ENCODE peak calls at places on chromosomes 4 and X, in five cellular contexts. Z, M, V, H and Y are unnamed samples.

GRCh38 chrX:151013164-151013743 is 30.1 kb downstream of the HMGB3 start:
- DNase-seq in Z (no peak), V (no peak), H (no peak), M (no peak), Y (no peak)

GRCh38 chrX:54891573-54891972 is 29.1 kb upstream of the TRO start:
- DNase-seq in Z (no peak), M (peak; percentile 8), V (no peak), H (no peak), Y (peak; percentile 19)

GRCh38 chrX:118862990-118863389 is 39.4 kb downstream of the ZCCHC12 start:
- DNase-seq in H (no peak), Z (no peak), M (no peak), V (no peak), Y (no peak)

GRCh38 chr4:185782523-185782922 is 29.5 kb downstream of the SORBS2 start:
- DNase-seq in Z (no peak), M (no peak), H (no peak), V (no peak), Y (no peak)

GRCh38 chr4:141702472-141703182 is 66.2 kb downstream of the IL15 start:
- DNase-seq in Z (no peak), V (no peak), H (no peak), M (no peak), Y (no peak)

GRCh38 chr4:173264245-173264959 is 69.8 kb downstream of the HMGB2 start:
- DNase-seq in M (no peak), Z (no peak), V (no peak), H (no peak), Y (peak; percentile 31)

GRCh38 chrX:6203462-6204215 is 25.0 kb downstream of the NLGN4X start:
- DNase-seq in H (no peak), M (no peak), V (no peak), Z (no peak), Y (no peak)

GRCh38 chrX:123704781-123705180 is 28.1 kb downstream of the THOC2 start:
- DNase-seq in M (no peak), Z (no peak), V (no peak), H (no peak), Y (no peak)

GRCh38 chr4:149841686-149842085 is 26.0 kb upstream of the IQCM start:
- DNase-seq in V (no peak), M (no peak), Z (no peak), H (no peak), Y (no peak)

GRCh38 chr4:7041851-7042696 is 1.1 kb upstream of the TADA2B start:
- DNase-seq in Z (no peak), V (no peak), H (no peak), M (peak; percentile 20), Y (peak; percentile 58)

GRCh38 chr4:173171098-173171497 is 2.5 kb downstream of the GALNT7 start:
- DNase-seq in M (no peak), Z (no peak), H (no peak), V (no peak), Y (no peak)

GRCh38 chrX:120358687-120359086 is 3.2 kb upstream of the ATP1B4 start:
- DNase-seq in V (no peak), Z (no peak), M (no peak), H (no peak), Y (no peak)

GRCh38 chr4:26785766-26786165 is 74.9 kb upstream of the STIM2 start:
- DNase-seq in Z (no peak), M (no peak), H (no peak), V (no peak), Y (no peak)

GRCh38 chr4:89110541-89110985 is 770 bp upstream of the TIGD2 start:
- DNase-seq in Z (no peak), V (no peak), H (no peak), M (no peak), Y (no peak)

GRCh38 chrX:67749536-67749935 is 205.7 kb downstream of the AR start:
- DNase-seq in H (no peak), V (no peak), Z (no peak), M (no peak), Y (no peak)

GRCh38 chr4:71262161-71262560 is 76.7 kb upstream of the SLC4A4 start:
- DNase-seq in M (no peak), Z (no peak), H (no peak), V (no peak), Y (no peak)

GRCh38 chrX:103376118-103376978 is at the start of gene BEX3:
- DNase-seq in Z (no peak), H (peak; percentile 53), M (peak; percentile 41), V (no peak), Y (peak; percentile 47)

GRCh38 chr4:146739182-146739581 is 100.5 kb downstream of the POU4F2 start:
- DNase-seq in H (no peak), Z (no peak), M (no peak), V (no peak), Y (no peak)

GRCh38 chrX:73916489-73916888 is 353.5 kb downstream of the CHIC1 start:
- DNase-seq in H (no peak), V (no peak), Z (no peak), M (no peak), Y (no peak)

GRCh38 chr4:153081693-153082092 is 122.5 kb upstream of the TRIM2 start:
- DNase-seq in H (no peak), M (no peak), V (no peak), Z (no peak), Y (no peak)

GRCh38 chrX:51395807-51396728 is 63.4 kb downstream of the NUDT10 start:
- DNase-seq in Z (no peak), M (peak; percentile 4), H (peak; percentile 46), V (no peak), Y (no peak)

GRCh38 chr4:138736362-138736761 is 279.2 kb upstream of the NOCT start:
- DNase-seq in V (no peak), Z (no peak), M (no peak), H (no peak), Y (no peak)

GRCh38 chrX:68914337-68914989 is 85.6 kb downstream of the EFNB1 start:
- DNase-seq in M (no peak), V (no peak), H (no peak), Z (no peak), Y (no peak)

GRCh38 chr4:2333356-2333841 is 71.5 kb upstream of the MXD4 start:
- DNase-seq in Z (no peak), V (no peak), H (no peak), M (no peak), Y (peak; percentile 81)

GRCh38 chr4:145784036-145784435 is 104.1 kb downstream of the C4orf51 start:
- DNase-seq in H (no peak), Z (no peak), V (no peak), M (no peak), Y (no peak)

GRCh38 chr4:113678651-113679050 is 82.9 kb downstream of the CAMK2D start:
- DNase-seq in V (no peak), Z (no peak), M (no peak), H (no peak), Y (no peak)

GRCh38 chrX:8462488-8462887 is 2.1 kb upstream of the VCX3B start:
- DNase-seq in V (no peak), M (no peak), Z (no peak), H (no peak), Y (no peak)

GRCh38 chr4:129062580-129062979 is 30.8 kb downstream of the SCLT1 start:
- DNase-seq in M (no peak), Z (no peak), V (no peak), H (no peak), Y (no peak)

GRCh38 chr4:129064717-129065116 is 28.6 kb downstream of the SCLT1 start:
- DNase-seq in V (no peak), Z (no peak), M (no peak), H (no peak), Y (no peak)

GRCh38 chr4:129063640-129064039 is 29.7 kb downstream of the SCLT1 start:
- DNase-seq in Z (no peak), V (no peak), M (no peak), H (no peak), Y (no peak)

GRCh38 chr4:129059028-129059427 is 34.3 kb downstream of the SCLT1 start:
- DNase-seq in M (no peak), Z (no peak), H (no peak), V (no peak), Y (no peak)
- TF ChIP-seq POLR2AphosphoS5 in M (no peak), Z (no peak), H (no peak), V (no peak), Y (no peak)

DNA sequence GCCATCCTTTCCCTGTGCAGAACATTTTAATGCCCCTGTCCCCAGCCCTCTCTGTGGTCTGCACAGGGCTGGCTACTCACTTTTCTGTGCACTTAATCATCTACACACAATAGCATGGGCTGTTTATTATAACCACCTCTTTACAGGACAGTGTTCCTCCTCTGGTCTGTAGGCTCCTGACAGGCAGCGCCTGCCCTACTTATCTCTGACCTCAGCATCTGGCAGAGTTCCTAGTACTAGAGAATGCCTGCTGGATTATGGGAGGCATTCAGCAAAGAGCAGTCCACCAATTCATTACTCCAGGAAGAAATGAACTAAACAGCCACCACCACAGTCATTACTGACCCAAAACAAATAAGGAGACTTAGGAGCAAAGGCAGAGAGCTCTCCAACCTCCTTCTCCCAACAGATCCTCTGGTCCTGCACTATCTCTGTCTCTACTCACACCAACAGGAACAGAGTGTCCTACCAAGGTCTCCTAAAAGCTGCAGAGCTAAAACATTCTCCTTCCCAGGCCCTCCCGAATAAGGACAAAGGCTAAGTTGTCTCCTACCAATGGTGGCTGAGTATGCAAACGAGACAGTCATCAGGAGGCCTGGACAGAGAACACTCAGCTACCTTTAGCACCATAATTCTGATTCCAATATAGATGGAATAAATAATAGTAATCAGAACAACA is 279.2 kb downstream of the QDPR start:
- DNase-seq in Z (no peak), H (no peak), M (no peak), V (no peak), Y (no peak)
- TF ChIP-seq POLR2AphosphoS5 in Z (no peak), H (no peak), M (no peak), V (no peak), Y (no peak)

GRCh38 chr4:169665039-169665732 is 44.8 kb downstream of the CLCN3 start:
- DNase-seq in H (no peak), M (no peak), Z (no peak), V (no peak), Y (no peak)

GRCh38 chr4:169664615-169665014 is 44.2 kb downstream of the CLCN3 start:
- DNase-seq in H (no peak), Z (no peak), V (no peak), M (no peak), Y (no peak)

GRCh38 chr4:169663402-169663801 is 43.0 kb downstream of the CLCN3 start:
- DNase-seq in V (no peak), H (no peak), Z (no peak), M (no peak), Y (no peak)

GRCh38 chr4:169662226-169662625 is 41.8 kb downstream of the CLCN3 start:
- DNase-seq in H (no peak), V (no peak), M (no peak), Z (no peak), Y (no peak)

GRCh38 chr4:169663894-169664293 is 43.5 kb downstream of the CLCN3 start:
- DNase-seq in M (no peak), H (no peak), Z (no peak), V (no peak), Y (no peak)
- TF ChIP-seq POLR2AphosphoS5 in M (peak; percentile 18), H (no peak), Z (no peak), V (no peak), Y (no peak)

DNA sequence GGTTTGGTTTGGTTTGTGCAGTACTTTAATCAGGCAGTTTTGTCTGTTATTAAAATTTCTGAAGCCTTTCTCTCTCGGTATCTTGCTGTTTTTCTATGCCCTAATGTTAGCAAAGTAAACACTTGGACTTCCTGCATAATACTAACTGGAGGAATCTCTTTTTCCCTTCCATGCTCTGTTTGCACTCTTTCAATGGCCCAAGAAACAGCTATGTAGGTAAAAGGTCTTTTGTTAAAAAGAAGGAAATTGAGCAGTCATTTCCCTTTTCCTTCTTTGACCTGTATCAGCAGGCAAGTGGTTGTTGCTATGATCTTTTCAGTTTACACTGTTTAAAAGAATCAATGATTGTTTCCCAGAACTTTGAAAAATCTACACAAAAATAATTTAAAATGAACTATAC is 82.7 kb downstream of the CCSER1 start:
- DNase-seq in M (no peak), V (no peak), H (no peak), Z (no peak), Y (no peak)
- TF ChIP-seq POLR2AphosphoS5 in M (no peak), V (no peak), H (no peak), Z (no peak), Y (no peak)